ENCODE peak calls at places on chromosomes 16 and 17, in five cellular contexts. One of them, this sample, is unnamed.

GRCh38 chr17:80859004-80859941 is 132.4 kb upstream of the CHMP6 start:
- DNase-seq in skeletal muscle cell: peak
- DNase-seq in heart right ventricle: peak
- DNase-seq in T follicular helper cell: no peak
- DNase-seq in NCI-H510A treated with DMSO at 0.1 percent for 48 hours: no peak
- DNase-seq in this sample: peak

GRCh38 chr16:19138601-19139000 is 24.8 kb downstream of the ITPRIPL2 start:
- DNase-seq in skeletal muscle cell: peak
- DNase-seq in heart right ventricle: peak
- DNase-seq in T follicular helper cell: no peak
- DNase-seq in NCI-H510A treated with DMSO at 0.1 percent for 48 hours: peak
- DNase-seq in this sample: peak

GRCh38 chr17:66904760-66905637 is 59.5 kb upstream of the CACNG4 start:
- DNase-seq in skeletal muscle cell: peak
- DNase-seq in heart right ventricle: no peak
- DNase-seq in T follicular helper cell: no peak
- DNase-seq in NCI-H510A treated with DMSO at 0.1 percent for 48 hours: peak
- DNase-seq in this sample: no peak

GRCh38 chr16:67963325-67964321 is 4.8 kb downstream of the SLC12A4 start:
- DNase-seq in skeletal muscle cell: no peak
- DNase-seq in heart right ventricle: peak
- DNase-seq in T follicular helper cell: no peak
- DNase-seq in NCI-H510A treated with DMSO at 0.1 percent for 48 hours: no peak
- DNase-seq in this sample: no peak

GRCh38 chr17:59355695-59356323 is 24.4 kb downstream of the YPEL2 start:
- DNase-seq in skeletal muscle cell: no peak
- DNase-seq in heart right ventricle: no peak
- DNase-seq in T follicular helper cell: no peak
- DNase-seq in NCI-H510A treated with DMSO at 0.1 percent for 48 hours: no peak
- DNase-seq in this sample: no peak

GRCh38 chr17:82003411-82004381 is 19.0 kb downstream of the CENPX start:
- DNase-seq in skeletal muscle cell: peak
- DNase-seq in heart right ventricle: peak
- DNase-seq in T follicular helper cell: no peak
- DNase-seq in NCI-H510A treated with DMSO at 0.1 percent for 48 hours: no peak
- DNase-seq in this sample: peak

GRCh38 chr17:83135692-83136091 is 56.3 kb downstream of the METRNL start:
- DNase-seq in skeletal muscle cell: no peak
- DNase-seq in heart right ventricle: no peak
- DNase-seq in T follicular helper cell: no peak
- DNase-seq in NCI-H510A treated with DMSO at 0.1 percent for 48 hours: no peak
- DNase-seq in this sample: no peak

GRCh38 chr16:57128787-57129389 is 36.5 kb downstream of the CPNE2 start:
- DNase-seq in skeletal muscle cell: no peak
- DNase-seq in heart right ventricle: no peak
- DNase-seq in T follicular helper cell: peak
- DNase-seq in NCI-H510A treated with DMSO at 0.1 percent for 48 hours: no peak
- DNase-seq in this sample: no peak

GRCh38 chr17:58318627-58319180 is 9.9 kb downstream of the TSPOAP1 start:
- DNase-seq in skeletal muscle cell: no peak
- DNase-seq in heart right ventricle: no peak
- DNase-seq in T follicular helper cell: no peak
- DNase-seq in NCI-H510A treated with DMSO at 0.1 percent for 48 hours: no peak
- DNase-seq in this sample: no peak

GRCh38 chr17:61647044-61647443 is 56.0 kb upstream of the NACA2 start:
- DNase-seq in skeletal muscle cell: no peak
- DNase-seq in heart right ventricle: no peak
- DNase-seq in T follicular helper cell: no peak
- DNase-seq in NCI-H510A treated with DMSO at 0.1 percent for 48 hours: no peak
- DNase-seq in this sample: no peak

GRCh38 chr17:12613566-12613965 is 52.1 kb upstream of the MYOCD start:
- DNase-seq in skeletal muscle cell: peak
- DNase-seq in heart right ventricle: no peak
- DNase-seq in T follicular helper cell: no peak
- DNase-seq in NCI-H510A treated with DMSO at 0.1 percent for 48 hours: no peak
- DNase-seq in this sample: no peak

GRCh38 chr17:50532452-50533024 is at the start of gene EPN3:
- DNase-seq in skeletal muscle cell: no peak
- DNase-seq in heart right ventricle: no peak
- DNase-seq in T follicular helper cell: no peak
- DNase-seq in NCI-H510A treated with DMSO at 0.1 percent for 48 hours: peak
- DNase-seq in this sample: no peak

This sample was measured in AG04450.